ENCODE peak calls at places on chromosome 9, in four cellular contexts. One of them, this sample, is unnamed.

GRCh38 chr9:109967651-109968331 is 187.8 kb downstream of the PALM2AKAP2 start:
- ATAC-seq in stimulated activated naive CD8-positive, alpha-beta T cell treated with anti-CD3 and anti-CD28 coated beads, Interleukin-15, amount 100 ng/mL, for 72 hours: peak
- ATAC-seq in gastroesophageal sphincter: no peak
- ATAC-seq in activated CD8-positive, alpha-beta memory T cell treated with anti-CD3 and anti-CD28 coated beads, Interleukin-2, amount 10 ng/mL, durations not matched to agents 7 days and 5 days: peak
- ATAC-seq in this sample: peak

GRCh38 chr9:90702431-90702830 is 59.8 kb upstream of the DIRAS2 start:
- ATAC-seq in stimulated activated naive CD8-positive, alpha-beta T cell treated with anti-CD3 and anti-CD28 coated beads, Interleukin-15, amount 100 ng/mL, for 72 hours: no peak
- ATAC-seq in gastroesophageal sphincter: no peak
- ATAC-seq in activated CD8-positive, alpha-beta memory T cell treated with anti-CD3 and anti-CD28 coated beads, Interleukin-2, amount 10 ng/mL, durations not matched to agents 7 days and 5 days: no peak
- ATAC-seq in this sample: no peak

GRCh38 chr9:112140936-112141335 is 34.2 kb downstream of the SUSD1 start:
- ATAC-seq in stimulated activated naive CD8-positive, alpha-beta T cell treated with anti-CD3 and anti-CD28 coated beads, Interleukin-15, amount 100 ng/mL, for 72 hours: no peak
- ATAC-seq in gastroesophageal sphincter: no peak
- ATAC-seq in activated CD8-positive, alpha-beta memory T cell treated with anti-CD3 and anti-CD28 coated beads, Interleukin-2, amount 10 ng/mL, durations not matched to agents 7 days and 5 days: no peak
- ATAC-seq in this sample: no peak

GRCh38 chr9:109997682-109998081 is 210.3 kb downstream of the C9orf152 start:
- ATAC-seq in stimulated activated naive CD8-positive, alpha-beta T cell treated with anti-CD3 and anti-CD28 coated beads, Interleukin-15, amount 100 ng/mL, for 72 hours: no peak
- ATAC-seq in gastroesophageal sphincter: no peak
- ATAC-seq in activated CD8-positive, alpha-beta memory T cell treated with anti-CD3 and anti-CD28 coated beads, Interleukin-2, amount 10 ng/mL, durations not matched to agents 7 days and 5 days: no peak
- ATAC-seq in this sample: no peak

GRCh38 chr9:120694559-120694958 is 19.7 kb downstream of the MEGF9 start:
- ATAC-seq in stimulated activated naive CD8-positive, alpha-beta T cell treated with anti-CD3 and anti-CD28 coated beads, Interleukin-15, amount 100 ng/mL, for 72 hours: peak
- ATAC-seq in gastroesophageal sphincter: no peak
- ATAC-seq in activated CD8-positive, alpha-beta memory T cell treated with anti-CD3 and anti-CD28 coated beads, Interleukin-2, amount 10 ng/mL, durations not matched to agents 7 days and 5 days: no peak
- ATAC-seq in this sample: no peak

GRCh38 chr9:134307223-134307600 is 19.0 kb upstream of the RXRA start:
- ATAC-seq in stimulated activated naive CD8-positive, alpha-beta T cell treated with anti-CD3 and anti-CD28 coated beads, Interleukin-15, amount 100 ng/mL, for 72 hours: no peak
- ATAC-seq in gastroesophageal sphincter: no peak
- ATAC-seq in activated CD8-positive, alpha-beta memory T cell treated with anti-CD3 and anti-CD28 coated beads, Interleukin-2, amount 10 ng/mL, durations not matched to agents 7 days and 5 days: no peak
- ATAC-seq in this sample: peak

GRCh38 chr9:107982735-107983134 is 493.2 kb upstream of the KLF4 start:
- ATAC-seq in stimulated activated naive CD8-positive, alpha-beta T cell treated with anti-CD3 and anti-CD28 coated beads, Interleukin-15, amount 100 ng/mL, for 72 hours: no peak
- ATAC-seq in gastroesophageal sphincter: no peak
- ATAC-seq in activated CD8-positive, alpha-beta memory T cell treated with anti-CD3 and anti-CD28 coated beads, Interleukin-2, amount 10 ng/mL, durations not matched to agents 7 days and 5 days: no peak
- ATAC-seq in this sample: no peak

GRCh38 chr9:106322741-106323140 is 540.2 kb upstream of the ZNF462 start:
- ATAC-seq in stimulated activated naive CD8-positive, alpha-beta T cell treated with anti-CD3 and anti-CD28 coated beads, Interleukin-15, amount 100 ng/mL, for 72 hours: no peak
- ATAC-seq in gastroesophageal sphincter: no peak
- ATAC-seq in activated CD8-positive, alpha-beta memory T cell treated with anti-CD3 and anti-CD28 coated beads, Interleukin-2, amount 10 ng/mL, durations not matched to agents 7 days and 5 days: no peak
- ATAC-seq in this sample: no peak

GRCh38 chr9:134383148-134383547 is 56.9 kb downstream of the RXRA start:
- ATAC-seq in stimulated activated naive CD8-positive, alpha-beta T cell treated with anti-CD3 and anti-CD28 coated beads, Interleukin-15, amount 100 ng/mL, for 72 hours: no peak
- ATAC-seq in gastroesophageal sphincter: no peak
- ATAC-seq in activated CD8-positive, alpha-beta memory T cell treated with anti-CD3 and anti-CD28 coated beads, Interleukin-2, amount 10 ng/mL, durations not matched to agents 7 days and 5 days: no peak
- ATAC-seq in this sample: no peak

GRCh38 chr9:120078112-120078511 is 501.9 kb downstream of the CDK5RAP2 start:
- ATAC-seq in stimulated activated naive CD8-positive, alpha-beta T cell treated with anti-CD3 and anti-CD28 coated beads, Interleukin-15, amount 100 ng/mL, for 72 hours: no peak
- ATAC-seq in gastroesophageal sphincter: no peak
- ATAC-seq in activated CD8-positive, alpha-beta memory T cell treated with anti-CD3 and anti-CD28 coated beads, Interleukin-2, amount 10 ng/mL, durations not matched to agents 7 days and 5 days: no peak
- ATAC-seq in this sample: no peak

GRCh38 chr9:617441-618085 is 223.9 kb upstream of the DMRT1 start:
- ATAC-seq in stimulated activated naive CD8-positive, alpha-beta T cell treated with anti-CD3 and anti-CD28 coated beads, Interleukin-15, amount 100 ng/mL, for 72 hours: no peak
- ATAC-seq in gastroesophageal sphincter: no peak
- ATAC-seq in activated CD8-positive, alpha-beta memory T cell treated with anti-CD3 and anti-CD28 coated beads, Interleukin-2, amount 10 ng/mL, durations not matched to agents 7 days and 5 days: no peak
- ATAC-seq in this sample: no peak

GRCh38 chr9:127915325-127915752 is 1.5 kb downstream of the ST6GALNAC4 start:
- ATAC-seq in stimulated activated naive CD8-positive, alpha-beta T cell treated with anti-CD3 and anti-CD28 coated beads, Interleukin-15, amount 100 ng/mL, for 72 hours: peak
- ATAC-seq in gastroesophageal sphincter: no peak
- ATAC-seq in activated CD8-positive, alpha-beta memory T cell treated with anti-CD3 and anti-CD28 coated beads, Interleukin-2, amount 10 ng/mL, durations not matched to agents 7 days and 5 days: no peak
- ATAC-seq in this sample: peak

GRCh38 chr9:2764371-2764770 is 47.1 kb downstream of the KCNV2 start:
- ATAC-seq in stimulated activated naive CD8-positive, alpha-beta T cell treated with anti-CD3 and anti-CD28 coated beads, Interleukin-15, amount 100 ng/mL, for 72 hours: peak
- ATAC-seq in gastroesophageal sphincter: no peak
- ATAC-seq in activated CD8-positive, alpha-beta memory T cell treated with anti-CD3 and anti-CD28 coated beads, Interleukin-2, amount 10 ng/mL, durations not matched to agents 7 days and 5 days: peak
- ATAC-seq in this sample: peak

GRCh38 chr9:84966876-84967830 is 297.6 kb downstream of the NTRK2 start:
- ATAC-seq in stimulated activated naive CD8-positive, alpha-beta T cell treated with anti-CD3 and anti-CD28 coated beads, Interleukin-15, amount 100 ng/mL, for 72 hours: no peak
- ATAC-seq in gastroesophageal sphincter: no peak
- ATAC-seq in activated CD8-positive, alpha-beta memory T cell treated with anti-CD3 and anti-CD28 coated beads, Interleukin-2, amount 10 ng/mL, durations not matched to agents 7 days and 5 days: no peak
- ATAC-seq in this sample: no peak

GRCh38 chr9:22111176-22111870 is 102.2 kb upstream of the CDKN2B start:
- ATAC-seq in stimulated activated naive CD8-positive, alpha-beta T cell treated with anti-CD3 and anti-CD28 coated beads, Interleukin-15, amount 100 ng/mL, for 72 hours: no peak
- ATAC-seq in gastroesophageal sphincter: no peak
- ATAC-seq in activated CD8-positive, alpha-beta memory T cell treated with anti-CD3 and anti-CD28 coated beads, Interleukin-2, amount 10 ng/mL, durations not matched to agents 7 days and 5 days: no peak
- ATAC-seq in this sample: no peak

GRCh38 chr9:124411514-124412227 is 3.6 kb downstream of the PSMB7 start:
- ATAC-seq in stimulated activated naive CD8-positive, alpha-beta T cell treated with anti-CD3 and anti-CD28 coated beads, Interleukin-15, amount 100 ng/mL, for 72 hours: no peak
- ATAC-seq in gastroesophageal sphincter: no peak
- ATAC-seq in activated CD8-positive, alpha-beta memory T cell treated with anti-CD3 and anti-CD28 coated beads, Interleukin-2, amount 10 ng/mL, durations not matched to agents 7 days and 5 days: no peak
- ATAC-seq in this sample: no peak

GRCh38 chr9:136538599-136539426 is 7.0 kb downstream of the NOTCH1 start:
- ATAC-seq in stimulated activated naive CD8-positive, alpha-beta T cell treated with anti-CD3 and anti-CD28 coated beads, Interleukin-15, amount 100 ng/mL, for 72 hours: peak
- ATAC-seq in gastroesophageal sphincter: peak
- ATAC-seq in activated CD8-positive, alpha-beta memory T cell treated with anti-CD3 and anti-CD28 coated beads, Interleukin-2, amount 10 ng/mL, durations not matched to agents 7 days and 5 days: peak
- ATAC-seq in this sample: peak

GRCh38 chr9:16690628-16691027 is 179.8 kb downstream of the BNC2 start:
- ATAC-seq in stimulated activated naive CD8-positive, alpha-beta T cell treated with anti-CD3 and anti-CD28 coated beads, Interleukin-15, amount 100 ng/mL, for 72 hours: peak
- ATAC-seq in gastroesophageal sphincter: no peak
- ATAC-seq in activated CD8-positive, alpha-beta memory T cell treated with anti-CD3 and anti-CD28 coated beads, Interleukin-2, amount 10 ng/mL, durations not matched to agents 7 days and 5 days: no peak
- ATAC-seq in this sample: peak

GRCh38 chr9:134466869-134467616 is 140.8 kb downstream of the RXRA start:
- ATAC-seq in stimulated activated naive CD8-positive, alpha-beta T cell treated with anti-CD3 and anti-CD28 coated beads, Interleukin-15, amount 100 ng/mL, for 72 hours: no peak
- ATAC-seq in gastroesophageal sphincter: no peak
- ATAC-seq in activated CD8-positive, alpha-beta memory T cell treated with anti-CD3 and anti-CD28 coated beads, Interleukin-2, amount 10 ng/mL, durations not matched to agents 7 days and 5 days: no peak
- ATAC-seq in this sample: no peak

GRCh38 chr9:131616983-131617604 is 71.8 kb downstream of the PRRT1B start:
- ATAC-seq in stimulated activated naive CD8-positive, alpha-beta T cell treated with anti-CD3 and anti-CD28 coated beads, Interleukin-15, amount 100 ng/mL, for 72 hours: no peak
- ATAC-seq in gastroesophageal sphincter: peak
- ATAC-seq in activated CD8-positive, alpha-beta memory T cell treated with anti-CD3 and anti-CD28 coated beads, Interleukin-2, amount 10 ng/mL, durations not matched to agents 7 days and 5 days: no peak
- ATAC-seq in this sample: no peak

GRCh38 chr9:93096131-93096802 is at the start of gene CARD19:
- ATAC-seq in stimulated activated naive CD8-positive, alpha-beta T cell treated with anti-CD3 and anti-CD28 coated beads, Interleukin-15, amount 100 ng/mL, for 72 hours: peak
- ATAC-seq in gastroesophageal sphincter: peak
- ATAC-seq in activated CD8-positive, alpha-beta memory T cell treated with anti-CD3 and anti-CD28 coated beads, Interleukin-2, amount 10 ng/mL, durations not matched to agents 7 days and 5 days: peak
- ATAC-seq in this sample: peak

GRCh38 chr9:38343037-38343436 is 49.5 kb upstream of the ALDH1B1 start:
- ATAC-seq in stimulated activated naive CD8-positive, alpha-beta T cell treated with anti-CD3 and anti-CD28 coated beads, Interleukin-15, amount 100 ng/mL, for 72 hours: no peak
- ATAC-seq in gastroesophageal sphincter: no peak
- ATAC-seq in activated CD8-positive, alpha-beta memory T cell treated with anti-CD3 and anti-CD28 coated beads, Interleukin-2, amount 10 ng/mL, durations not matched to agents 7 days and 5 days: no peak
- ATAC-seq in this sample: no peak

GRCh38 chr9:130029223-130029583 is 13.8 kb downstream of the FNBP1 start:
- ATAC-seq in stimulated activated naive CD8-positive, alpha-beta T cell treated with anti-CD3 and anti-CD28 coated beads, Interleukin-15, amount 100 ng/mL, for 72 hours: peak
- ATAC-seq in gastroesophageal sphincter: no peak
- ATAC-seq in activated CD8-positive, alpha-beta memory T cell treated with anti-CD3 and anti-CD28 coated beads, Interleukin-2, amount 10 ng/mL, durations not matched to agents 7 days and 5 days: peak
- ATAC-seq in this sample: peak

GRCh38 chr9:8706546-8706945 is 907.0 kb upstream of the DMAC1 start:
- ATAC-seq in stimulated activated naive CD8-positive, alpha-beta T cell treated with anti-CD3 and anti-CD28 coated beads, Interleukin-15, amount 100 ng/mL, for 72 hours: no peak
- ATAC-seq in gastroesophageal sphincter: no peak
- ATAC-seq in activated CD8-positive, alpha-beta memory T cell treated with anti-CD3 and anti-CD28 coated beads, Interleukin-2, amount 10 ng/mL, durations not matched to agents 7 days and 5 days: no peak
- ATAC-seq in this sample: no peak

GRCh38 chr9:97660345-97660744 is 26.7 kb downstream of the NCBP1 start:
- ATAC-seq in stimulated activated naive CD8-positive, alpha-beta T cell treated with anti-CD3 and anti-CD28 coated beads, Interleukin-15, amount 100 ng/mL, for 72 hours: no peak
- ATAC-seq in gastroesophageal sphincter: peak
- ATAC-seq in activated CD8-positive, alpha-beta memory T cell treated with anti-CD3 and anti-CD28 coated beads, Interleukin-2, amount 10 ng/mL, durations not matched to agents 7 days and 5 days: no peak
- ATAC-seq in this sample: no peak

GRCh38 chr9:2260401-2261306 is 245.5 kb downstream of the SMARCA2 start:
- ATAC-seq in stimulated activated naive CD8-positive, alpha-beta T cell treated with anti-CD3 and anti-CD28 coated beads, Interleukin-15, amount 100 ng/mL, for 72 hours: peak
- ATAC-seq in gastroesophageal sphincter: no peak
- ATAC-seq in activated CD8-positive, alpha-beta memory T cell treated with anti-CD3 and anti-CD28 coated beads, Interleukin-2, amount 10 ng/mL, durations not matched to agents 7 days and 5 days: no peak
- ATAC-seq in this sample: no peak

GRCh38 chr9:79021084-79021483 is 550.7 kb upstream of the TLE4 start:
- ATAC-seq in stimulated activated naive CD8-positive, alpha-beta T cell treated with anti-CD3 and anti-CD28 coated beads, Interleukin-15, amount 100 ng/mL, for 72 hours: no peak
- ATAC-seq in gastroesophageal sphincter: no peak
- ATAC-seq in activated CD8-positive, alpha-beta memory T cell treated with anti-CD3 and anti-CD28 coated beads, Interleukin-2, amount 10 ng/mL, durations not matched to agents 7 days and 5 days: no peak
- ATAC-seq in this sample: no peak

GRCh38 chr9:12133416-12133815 is 559.8 kb upstream of the TYRP1 start:
- ATAC-seq in stimulated activated naive CD8-positive, alpha-beta T cell treated with anti-CD3 and anti-CD28 coated beads, Interleukin-15, amount 100 ng/mL, for 72 hours: no peak
- ATAC-seq in gastroesophageal sphincter: no peak
- ATAC-seq in activated CD8-positive, alpha-beta memory T cell treated with anti-CD3 and anti-CD28 coated beads, Interleukin-2, amount 10 ng/mL, durations not matched to agents 7 days and 5 days: no peak
- ATAC-seq in this sample: no peak

GRCh38 chr9:16555802-16556201 is 314.7 kb downstream of the BNC2 start:
- ATAC-seq in stimulated activated naive CD8-positive, alpha-beta T cell treated with anti-CD3 and anti-CD28 coated beads, Interleukin-15, amount 100 ng/mL, for 72 hours: no peak
- ATAC-seq in gastroesophageal sphincter: no peak
- ATAC-seq in activated CD8-positive, alpha-beta memory T cell treated with anti-CD3 and anti-CD28 coated beads, Interleukin-2, amount 10 ng/mL, durations not matched to agents 7 days and 5 days: no peak
- ATAC-seq in this sample: no peak

GRCh38 chr9:122402403-122403268 is 31.8 kb downstream of the PTGS1 start:
- ATAC-seq in stimulated activated naive CD8-positive, alpha-beta T cell treated with anti-CD3 and anti-CD28 coated beads, Interleukin-15, amount 100 ng/mL, for 72 hours: peak
- ATAC-seq in gastroesophageal sphincter: peak
- ATAC-seq in activated CD8-positive, alpha-beta memory T cell treated with anti-CD3 and anti-CD28 coated beads, Interleukin-2, amount 10 ng/mL, durations not matched to agents 7 days and 5 days: peak
- ATAC-seq in this sample: peak

GRCh38 chr9:127772603-127773002 is 5.9 kb downstream of the SH2D3C start:
- ATAC-seq in stimulated activated naive CD8-positive, alpha-beta T cell treated with anti-CD3 and anti-CD28 coated beads, Interleukin-15, amount 100 ng/mL, for 72 hours: no peak
- ATAC-seq in gastroesophageal sphincter: no peak
- ATAC-seq in activated CD8-positive, alpha-beta memory T cell treated with anti-CD3 and anti-CD28 coated beads, Interleukin-2, amount 10 ng/mL, durations not matched to agents 7 days and 5 days: no peak
- ATAC-seq in this sample: no peak

GRCh38 chr9:126327750-126328120 is 1.1 kb downstream of the MVB12B start:
- ATAC-seq in stimulated activated naive CD8-positive, alpha-beta T cell treated with anti-CD3 and anti-CD28 coated beads, Interleukin-15, amount 100 ng/mL, for 72 hours: no peak
- ATAC-seq in gastroesophageal sphincter: no peak
- ATAC-seq in activated CD8-positive, alpha-beta memory T cell treated with anti-CD3 and anti-CD28 coated beads, Interleukin-2, amount 10 ng/mL, durations not matched to agents 7 days and 5 days: peak
- ATAC-seq in this sample: no peak

GRCh38 chr9:121262450-121262849 is 5.5 kb upstream of the GSN start:
- ATAC-seq in stimulated activated naive CD8-positive, alpha-beta T cell treated with anti-CD3 and anti-CD28 coated beads, Interleukin-15, amount 100 ng/mL, for 72 hours: no peak
- ATAC-seq in gastroesophageal sphincter: peak
- ATAC-seq in activated CD8-positive, alpha-beta memory T cell treated with anti-CD3 and anti-CD28 coated beads, Interleukin-2, amount 10 ng/mL, durations not matched to agents 7 days and 5 days: no peak
- ATAC-seq in this sample: no peak

GRCh38 chr9:99238331-99238730 is 16.2 kb downstream of the SEC61B start:
- ATAC-seq in stimulated activated naive CD8-positive, alpha-beta T cell treated with anti-CD3 and anti-CD28 coated beads, Interleukin-15, amount 100 ng/mL, for 72 hours: peak
- ATAC-seq in gastroesophageal sphincter: no peak
- ATAC-seq in activated CD8-positive, alpha-beta memory T cell treated with anti-CD3 and anti-CD28 coated beads, Interleukin-2, amount 10 ng/mL, durations not matched to agents 7 days and 5 days: no peak
- ATAC-seq in this sample: no peak

GRCh38 chr9:98310752-98311392 is 55.4 kb upstream of the TBC1D2 start:
- ATAC-seq in stimulated activated naive CD8-positive, alpha-beta T cell treated with anti-CD3 and anti-CD28 coated beads, Interleukin-15, amount 100 ng/mL, for 72 hours: no peak
- ATAC-seq in gastroesophageal sphincter: no peak
- ATAC-seq in activated CD8-positive, alpha-beta memory T cell treated with anti-CD3 and anti-CD28 coated beads, Interleukin-2, amount 10 ng/mL, durations not matched to agents 7 days and 5 days: no peak
- ATAC-seq in this sample: no peak

GRCh38 chr9:37336150-37336549 is 86.3 kb upstream of the GRHPR start:
- ATAC-seq in stimulated activated naive CD8-positive, alpha-beta T cell treated with anti-CD3 and anti-CD28 coated beads, Interleukin-15, amount 100 ng/mL, for 72 hours: no peak
- ATAC-seq in gastroesophageal sphincter: no peak
- ATAC-seq in activated CD8-positive, alpha-beta memory T cell treated with anti-CD3 and anti-CD28 coated beads, Interleukin-2, amount 10 ng/mL, durations not matched to agents 7 days and 5 days: no peak
- ATAC-seq in this sample: no peak

GRCh38 chr9:91818226-91818587 is 131.8 kb downstream of the ROR2 start:
- ATAC-seq in stimulated activated naive CD8-positive, alpha-beta T cell treated with anti-CD3 and anti-CD28 coated beads, Interleukin-15, amount 100 ng/mL, for 72 hours: no peak
- ATAC-seq in gastroesophageal sphincter: peak
- ATAC-seq in activated CD8-positive, alpha-beta memory T cell treated with anti-CD3 and anti-CD28 coated beads, Interleukin-2, amount 10 ng/mL, durations not matched to agents 7 days and 5 days: no peak
- ATAC-seq in this sample: no peak

GRCh38 chr9:124003636-124004349 is 7.8 kb upstream of the LHX2 start:
- ATAC-seq in stimulated activated naive CD8-positive, alpha-beta T cell treated with anti-CD3 and anti-CD28 coated beads, Interleukin-15, amount 100 ng/mL, for 72 hours: no peak
- ATAC-seq in gastroesophageal sphincter: no peak
- ATAC-seq in activated CD8-positive, alpha-beta memory T cell treated with anti-CD3 and anti-CD28 coated beads, Interleukin-2, amount 10 ng/mL, durations not matched to agents 7 days and 5 days: no peak
- ATAC-seq in this sample: no peak

GRCh38 chr9:129270205-129270604 is 92.1 kb upstream of the IER5L start:
- ATAC-seq in stimulated activated naive CD8-positive, alpha-beta T cell treated with anti-CD3 and anti-CD28 coated beads, Interleukin-15, amount 100 ng/mL, for 72 hours: peak
- ATAC-seq in gastroesophageal sphincter: no peak
- ATAC-seq in activated CD8-positive, alpha-beta memory T cell treated with anti-CD3 and anti-CD28 coated beads, Interleukin-2, amount 10 ng/mL, durations not matched to agents 7 days and 5 days: peak
- ATAC-seq in this sample: peak